ENCODE peak calls at places on chromosomes 7 and 10, in six cellular contexts. S is endothelial cell of umbilical vein, M is A549, U is GM12878, Z is K562, Y is HepG2. Q is an unnamed sample.

GRCh38 chr7:102473271-102473991 is 5.3 kb downstream of the POLR2J start:
- DNase-seq in S (no peak), Z (no peak), U (no peak), Y (no peak), M (no peak), Q (no peak)

GRCh38 chr10:5544216-5544805 is 19.6 kb downstream of the CALML3 start:
- DNase-seq in U (no peak), M (no peak), Z (no peak), Y (no peak), S (no peak), Q (no peak)

GRCh38 chr7:133434246-133434865 is 181.5 kb downstream of the EXOC4 start:
- DNase-seq in Z (peak), U (no peak), M (peak), S (peak), Y (peak), Q (peak)

GRCh38 chr10:114313866-114314265 is 74.8 kb downstream of the VWA2 start:
- DNase-seq in U (no peak), Y (no peak), M (no peak), S (no peak), Z (no peak), Q (no peak)

GRCh38 chr10:14215601-14216000 is 115.1 kb downstream of the FRMD4A start:
- DNase-seq in M (no peak), Z (no peak), U (no peak), Y (no peak), S (no peak), Q (no peak)

GRCh38 chr7:143974457-143974856 is 19.8 kb downstream of the OR2F1 start:
- DNase-seq in Y (peak), S (no peak), U (no peak), M (peak), Z (no peak), Q (no peak)

GRCh38 chr10:63707254-63707910 is 186.2 kb downstream of the REEP3 start:
- DNase-seq in Z (peak), U (peak), M (peak), S (peak), Y (peak), Q (peak)

GRCh38 chr10:126663328-126663727 is 7.2 kb downstream of the C10orf90 start:
- DNase-seq in M (no peak), S (no peak), Y (no peak), U (no peak), Z (no peak), Q (peak)

GRCh38 chr10:79375321-79376077 is 28.2 kb downstream of the PPIF start:
- DNase-seq in M (no peak), Y (peak), S (no peak), Z (peak), U (no peak), Q (peak)

GRCh38 chr7:45691155-45691656 is 117.0 kb downstream of the ADCY1 start:
- DNase-seq in U (no peak), S (no peak), M (peak), Y (peak), Z (no peak), Q (no peak)

GRCh38 chr10:116444527-116445142 is 17.0 kb downstream of the PNLIPRP3 start:
- DNase-seq in Z (peak), S (peak), Y (peak), M (peak), U (peak), Q (peak)

GRCh38 chr7:107995184-107996071 is 7.5 kb downstream of the LAMB1 start:
- DNase-seq in U (no peak), S (peak), M (peak), Y (peak), Z (peak), Q (no peak)

GRCh38 chr10:133400624-133401424 is 6.9 kb downstream of the MTG1 start:
- DNase-seq in M (no peak), Y (no peak), U (peak), S (no peak), Z (no peak), Q (no peak)

GRCh38 chr10:100872034-100872791 is 40.5 kb upstream of the SLF2 start:
- DNase-seq in M (peak), Z (peak), Y (no peak), S (peak), U (no peak), Q (peak)

GRCh38 chr10:71260622-71261325 is 48.4 kb downstream of the UNC5B start:
- DNase-seq in S (no peak), U (no peak), Z (no peak), M (no peak), Y (no peak), Q (peak)

GRCh38 chr10:126350216-126350992 is 37.9 kb downstream of the ADAM12 start:
- DNase-seq in M (peak), S (peak), Z (no peak), Y (no peak), U (no peak), Q (no peak)

GRCh38 chr7:87325576-87326370 is 19.7 kb upstream of the CROT start:
- DNase-seq in M (no peak), Y (no peak), S (no peak), U (no peak), Z (no peak), Q (no peak)

GRCh38 chr10:93431361-93431760 is 50.8 kb downstream of the MYOF start:
- DNase-seq in M (no peak), S (peak), Z (no peak), U (no peak), Y (no peak), Q (no peak)

GRCh38 chr10:75878586-75878985 is 447.2 kb downstream of the LRMDA start:
- DNase-seq in M (no peak), S (no peak), U (no peak), Y (no peak), Z (no peak), Q (no peak)

GRCh38 chr7:138864667-138865066 is 66.7 kb upstream of the ATP6V0A4 start:
- DNase-seq in U (no peak), Y (no peak), S (no peak), M (peak), Z (no peak), Q (peak)

GRCh38 chr10:72334196-72334831 is 20.4 kb downstream of the DNAJB12 start:
- DNase-seq in S (peak), U (no peak), Z (no peak), Y (no peak), M (no peak), Q (no peak)

GRCh38 chr7:143901710-143902587 is at the start of gene TCAF1:
- DNase-seq in Z (peak), U (peak), M (peak), S (peak), Y (peak), Q (peak)

GRCh38 chr7:64871761-64872160 is 31.3 kb upstream of the ZNF273 start:
- DNase-seq in M (no peak), Z (no peak), S (no peak), Y (no peak), U (no peak), Q (no peak)
- H3K4me3 ChIP-seq in M (no peak), Z (no peak), S (no peak), Y (no peak), U (no peak), Q (no peak)

GRCh38 chr7:30802812-30803211 is 31.6 kb downstream of the MINDY4 start:
- DNase-seq in Z (no peak), Y (no peak), U (no peak), M (no peak), S (no peak), Q (no peak)

GRCh38 chr7:30799206-30799975 is 28.2 kb downstream of the MINDY4 start:
- DNase-seq in Y (no peak), M (no peak), S (peak), Z (no peak), U (peak), Q (peak)

GRCh38 chr7:30799976-30800661 is 28.9 kb downstream of the MINDY4 start:
- DNase-seq in Z (no peak), S (peak), Y (no peak), U (no peak), M (no peak), Q (no peak)

GRCh38 chr7:30804078-30804661 is 33.0 kb downstream of the MINDY4 start:
- DNase-seq in U (no peak), S (peak), Z (no peak), M (no peak), Y (no peak), Q (no peak)

GRCh38 chr7:30800785-30801252 is 29.6 kb downstream of the MINDY4 start:
- DNase-seq in M (peak), Y (peak), Z (peak), S (peak), U (peak), Q (peak)
- TF ChIP-seq MYC in M (no peak), Y (no peak), Z (no peak), S (no peak), U (no peak), Q (no peak)

DNA sequence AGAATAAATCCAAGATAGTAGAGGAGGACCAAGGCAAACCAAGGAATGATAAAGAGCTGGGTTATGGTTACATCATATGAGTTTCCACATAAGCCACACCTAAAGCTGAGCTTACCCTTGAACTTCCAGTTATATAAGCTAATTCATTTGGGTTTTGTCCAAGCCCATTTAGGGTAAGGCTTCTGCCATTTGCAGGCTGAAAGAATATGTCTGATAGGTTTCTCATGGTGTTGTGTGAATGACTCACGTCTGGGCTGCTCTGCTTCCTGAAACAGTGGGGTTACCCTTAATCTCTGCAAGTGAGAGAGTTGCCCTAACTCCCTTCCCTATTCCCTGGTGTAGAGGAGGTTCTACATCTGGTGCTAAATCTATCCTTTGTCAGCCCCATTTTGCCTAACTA is 60.8 kb downstream of the PTTG1IP2 start:
- DNase-seq in M (no peak), Z (no peak), S (no peak), U (no peak), Y (no peak), Q (peak)
- H3K4me3 ChIP-seq in M (no peak), Z (no peak), S (no peak), U (no peak), Y (no peak), Q (no peak)

DNA sequence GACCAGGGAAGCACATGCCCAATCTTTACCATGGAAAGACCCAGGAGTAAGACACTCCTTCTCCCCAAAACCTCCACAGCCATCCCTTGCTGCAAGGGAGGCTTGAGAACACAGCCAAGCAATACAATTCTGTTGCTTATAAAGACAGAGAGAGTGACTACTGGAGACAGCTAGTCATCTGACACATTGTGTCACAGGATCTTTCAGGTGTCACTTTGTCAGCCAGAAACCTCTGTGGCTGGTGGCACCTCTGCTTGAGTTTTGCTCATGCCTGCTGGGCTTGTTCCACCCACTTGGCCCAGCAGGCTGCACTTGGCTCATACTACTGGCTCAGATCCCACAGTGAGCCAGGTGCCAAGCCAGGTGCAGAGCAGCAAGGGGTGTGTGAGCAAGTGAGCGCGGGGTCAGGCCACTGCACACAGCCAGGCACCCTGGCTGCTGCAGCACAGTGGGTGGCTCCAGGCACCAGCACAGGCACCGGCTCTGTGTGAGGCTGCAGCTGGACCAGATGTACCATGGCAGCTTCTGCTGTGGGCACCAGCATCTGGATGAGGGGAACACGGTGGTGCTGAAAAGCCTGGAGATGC is 12.4 kb upstream of the PRLHR start:
- DNase-seq in M (no peak), Y (no peak), S (no peak), U (no peak), Z (no peak), Q (no peak)
- TF ChIP-seq MYC in M (no peak), Y (no peak), S (no peak), U (no peak), Z (no peak), Q (no peak)

GRCh38 chr10:56258378-56258777 is 102.7 kb downstream of the ZWINT start:
- DNase-seq in U (no peak), S (no peak), M (no peak), Z (no peak), Y (no peak), Q (no peak)

GRCh38 chr10:56258991-56259390 is 102.1 kb downstream of the ZWINT start:
- DNase-seq in U (no peak), Z (no peak), Y (no peak), M (no peak), S (no peak), Q (no peak)

DNA sequence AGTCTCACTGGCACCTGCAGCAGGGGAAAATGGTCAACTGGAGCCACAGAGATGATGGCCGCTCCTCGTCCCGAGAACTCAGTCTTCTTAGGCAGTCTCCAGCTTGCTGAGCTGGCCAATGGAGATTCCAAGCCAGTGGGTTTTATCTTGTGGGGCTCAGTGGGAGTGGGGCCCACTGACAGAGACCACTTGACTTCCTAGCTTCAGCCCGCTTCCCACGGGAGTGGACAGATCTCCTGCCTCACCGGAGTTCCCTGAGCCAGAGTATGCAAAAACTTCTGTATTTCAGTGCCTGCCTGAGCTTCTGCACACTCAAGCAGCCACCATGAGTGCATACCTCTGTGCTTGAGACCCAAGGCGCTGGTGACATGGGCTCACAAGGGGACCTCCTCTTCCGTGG is 105.8 kb downstream of the ZWINT start:
- DNase-seq in U (no peak), Z (no peak), S (no peak), M (no peak), Y (no peak), Q (no peak)
- H3K4me3 ChIP-seq in U (no peak), Z (no peak), S (no peak), M (no peak), Y (no peak), Q (no peak)

DNA sequence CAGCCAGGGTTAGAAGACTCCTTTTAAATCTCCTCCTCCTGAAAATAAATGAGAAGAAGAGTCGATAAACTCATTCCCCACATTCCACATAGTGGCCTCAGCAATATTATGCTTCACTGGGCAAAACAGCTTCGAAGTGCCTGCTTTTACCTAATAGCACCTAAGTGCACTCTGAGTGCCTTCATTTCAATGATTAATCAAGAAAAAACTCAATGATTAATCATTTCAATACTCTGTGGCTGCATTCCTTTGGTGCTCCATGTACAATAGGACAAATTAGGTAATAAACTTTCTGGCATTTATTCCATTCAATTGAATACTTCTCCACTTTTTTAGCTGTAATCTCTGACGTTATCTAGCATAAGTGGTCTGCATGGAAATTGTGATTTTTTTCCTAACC is 174.6 kb downstream of the CCDC71L start:
- DNase-seq in Z (no peak), S (no peak), M (no peak), U (no peak), Y (no peak), Q (no peak)
- TF ChIP-seq MYC in Z (no peak), S (no peak), M (no peak), U (no peak), Y (no peak), Q (no peak)

GRCh38 chr7:13987395-13987794 is 2.1 kb downstream of the ETV1 start:
- DNase-seq in Z (no peak), Y (no peak), S (peak), M (no peak), U (no peak), Q (no peak)
- H3K4me3 ChIP-seq in Z (peak), Y (no peak), S (no peak), M (no peak), U (no peak), Q (no peak)

GRCh38 chr10:52020702-52021101 is 293.4 kb upstream of the DKK1 start:
- DNase-seq in S (no peak), Z (no peak), U (no peak), Y (no peak), M (no peak), Q (no peak)

GRCh38 chr10:52019656-52020055 is 294.4 kb upstream of the DKK1 start:
- DNase-seq in Y (no peak), M (no peak), S (no peak), U (no peak), Z (no peak), Q (no peak)

DNA sequence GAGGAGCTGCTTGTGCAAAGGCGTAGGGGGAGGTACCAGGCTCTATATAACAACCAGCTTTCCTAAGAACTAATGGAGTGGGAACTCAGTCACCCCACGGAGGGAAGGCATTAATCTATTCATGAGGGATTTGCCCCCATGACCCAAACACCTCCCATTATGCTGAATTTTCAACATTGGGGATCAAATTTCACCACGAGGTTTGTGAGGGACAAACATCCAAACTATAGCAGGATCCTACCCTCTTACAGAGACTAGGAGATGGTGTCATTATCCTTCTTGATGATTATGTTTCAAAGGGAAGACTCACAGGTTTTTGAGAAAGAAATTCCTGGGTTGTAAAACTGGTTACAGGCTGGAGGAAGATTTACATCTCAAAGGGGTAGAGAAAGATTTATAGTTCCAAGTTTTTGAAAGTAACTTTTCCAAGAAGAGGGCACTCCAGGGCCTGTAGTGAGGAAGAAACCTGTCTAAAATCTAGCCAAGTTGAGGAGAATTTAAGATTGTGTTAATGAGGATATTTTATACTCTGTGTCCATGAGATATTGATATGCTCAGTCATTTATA is 294.9 kb upstream of the DKK1 start:
- DNase-seq in M (no peak), Y (no peak), U (no peak), Z (no peak), S (no peak), Q (no peak)
- TF ChIP-seq MYC in M (no peak), Y (no peak), U (no peak), Z (no peak), S (no peak), Q (no peak)

GRCh38 chr10:3776796-3777571 is 8.0 kb downstream of the KLF6 start:
- DNase-seq in M (no peak), S (peak), Y (peak), U (no peak), Z (peak), Q (no peak)
- H3K4me3 ChIP-seq in M (no peak), S (no peak), Y (no peak), U (no peak), Z (no peak), Q (no peak)